ENCODE peak calls at places on chromosomes 2 and 18, in eight cellular contexts. One of them, this sample, is unnamed.

GRCh38 chr2:186617771-186618170 is 27.9 kb downstream of the ITGAV start:
- DNase-seq in AG09319: no peak
- DNase-seq in activated T-helper 1 cell treated with anti-CD3 and anti-CD28 coated beads, Interleukin-2, amount 50 U/mL, for 16 hours: no peak
- DNase-seq in tibial artery: no peak
- DNase-seq in NCI-H510A treated with DMSO at 0.1 percent for 48 hours: no peak
- DNase-seq in fibroblast of lung: no peak
- DNase-seq in HEK293T: no peak
- DNase-seq in KG1: no peak
- DNase-seq in this sample: no peak

GRCh38 chr2:239106971-239107370 is 259.1 kb downstream of the TWIST2 start:
- DNase-seq in AG09319: no peak
- DNase-seq in activated T-helper 1 cell treated with anti-CD3 and anti-CD28 coated beads, Interleukin-2, amount 50 U/mL, for 16 hours: no peak
- DNase-seq in tibial artery: no peak
- DNase-seq in NCI-H510A treated with DMSO at 0.1 percent for 48 hours: no peak
- DNase-seq in fibroblast of lung: no peak
- DNase-seq in HEK293T: no peak
- DNase-seq in KG1: no peak
- DNase-seq in this sample: no peak

GRCh38 chr18:9914334-9914583 is 443 bp downstream of the VAPA start:
- DNase-seq in AG09319: no peak
- DNase-seq in activated T-helper 1 cell treated with anti-CD3 and anti-CD28 coated beads, Interleukin-2, amount 50 U/mL, for 16 hours: no peak
- DNase-seq in tibial artery: no peak
- DNase-seq in NCI-H510A treated with DMSO at 0.1 percent for 48 hours: no peak
- DNase-seq in fibroblast of lung: no peak
- DNase-seq in HEK293T: peak; percentile 32
- DNase-seq in KG1: no peak
- DNase-seq in this sample: no peak

GRCh38 chr2:120218181-120218580 is 5.0 kb downstream of the TMEM185B start:
- DNase-seq in AG09319: no peak
- DNase-seq in activated T-helper 1 cell treated with anti-CD3 and anti-CD28 coated beads, Interleukin-2, amount 50 U/mL, for 16 hours: no peak
- DNase-seq in tibial artery: no peak
- DNase-seq in NCI-H510A treated with DMSO at 0.1 percent for 48 hours: no peak
- DNase-seq in fibroblast of lung: no peak
- DNase-seq in HEK293T: no peak
- DNase-seq in KG1: no peak
- DNase-seq in this sample: no peak

GRCh38 chr2:174364628-174365027 is 29.9 kb downstream of the SP9 start:
- DNase-seq in AG09319: no peak
- DNase-seq in activated T-helper 1 cell treated with anti-CD3 and anti-CD28 coated beads, Interleukin-2, amount 50 U/mL, for 16 hours: no peak
- DNase-seq in tibial artery: no peak
- DNase-seq in NCI-H510A treated with DMSO at 0.1 percent for 48 hours: no peak
- DNase-seq in fibroblast of lung: no peak
- DNase-seq in HEK293T: no peak
- DNase-seq in KG1: no peak
- DNase-seq in this sample: no peak

GRCh38 chr2:212288308-212288707 is 250.3 kb downstream of the ERBB4 start:
- DNase-seq in AG09319: no peak
- DNase-seq in activated T-helper 1 cell treated with anti-CD3 and anti-CD28 coated beads, Interleukin-2, amount 50 U/mL, for 16 hours: no peak
- DNase-seq in tibial artery: no peak
- DNase-seq in NCI-H510A treated with DMSO at 0.1 percent for 48 hours: no peak
- DNase-seq in fibroblast of lung: no peak
- DNase-seq in HEK293T: no peak
- DNase-seq in KG1: no peak
- DNase-seq in this sample: no peak

GRCh38 chr2:105857076-105857740 is 112.5 kb downstream of the NCK2 start:
- DNase-seq in AG09319: no peak
- DNase-seq in activated T-helper 1 cell treated with anti-CD3 and anti-CD28 coated beads, Interleukin-2, amount 50 U/mL, for 16 hours: no peak
- DNase-seq in tibial artery: no peak
- DNase-seq in NCI-H510A treated with DMSO at 0.1 percent for 48 hours: no peak
- DNase-seq in fibroblast of lung: no peak
- DNase-seq in HEK293T: no peak
- DNase-seq in KG1: no peak
- DNase-seq in this sample: no peak

GRCh38 chr18:48453330-48454063 is 44.3 kb upstream of the ZBTB7C start:
- DNase-seq in AG09319: no peak
- DNase-seq in activated T-helper 1 cell treated with anti-CD3 and anti-CD28 coated beads, Interleukin-2, amount 50 U/mL, for 16 hours: no peak
- DNase-seq in tibial artery: no peak
- DNase-seq in NCI-H510A treated with DMSO at 0.1 percent for 48 hours: no peak
- DNase-seq in fibroblast of lung: no peak
- DNase-seq in HEK293T: no peak
- DNase-seq in KG1: no peak
- DNase-seq in this sample: no peak

GRCh38 chr2:236318401-236318800 is 54.2 kb upstream of the ASB18 start:
- DNase-seq in AG09319: no peak
- DNase-seq in activated T-helper 1 cell treated with anti-CD3 and anti-CD28 coated beads, Interleukin-2, amount 50 U/mL, for 16 hours: no peak
- DNase-seq in tibial artery: no peak
- DNase-seq in NCI-H510A treated with DMSO at 0.1 percent for 48 hours: no peak
- DNase-seq in fibroblast of lung: no peak
- DNase-seq in HEK293T: no peak
- DNase-seq in KG1: no peak
- DNase-seq in this sample: no peak

GRCh38 chr2:124678043-124678442 is 653.0 kb downstream of the CNTNAP5 start:
- DNase-seq in AG09319: no peak
- DNase-seq in activated T-helper 1 cell treated with anti-CD3 and anti-CD28 coated beads, Interleukin-2, amount 50 U/mL, for 16 hours: no peak
- DNase-seq in tibial artery: no peak
- DNase-seq in NCI-H510A treated with DMSO at 0.1 percent for 48 hours: no peak
- DNase-seq in fibroblast of lung: no peak
- DNase-seq in HEK293T: no peak
- DNase-seq in KG1: no peak
- DNase-seq in this sample: no peak

GRCh38 chr2:221572180-221572820 is at the start of gene EPHA4:
- DNase-seq in AG09319: peak; percentile 80
- DNase-seq in activated T-helper 1 cell treated with anti-CD3 and anti-CD28 coated beads, Interleukin-2, amount 50 U/mL, for 16 hours: peak; percentile 68
- DNase-seq in tibial artery: peak; percentile 82
- DNase-seq in NCI-H510A treated with DMSO at 0.1 percent for 48 hours: peak; percentile 79
- DNase-seq in fibroblast of lung: peak; percentile 91
- DNase-seq in HEK293T: peak; percentile 91
- DNase-seq in KG1: peak; percentile 41
- DNase-seq in this sample: peak; percentile 86

GRCh38 chr2:96839875-96840850 is 3.7 kb downstream of the ANKRD23 start:
- DNase-seq in AG09319: no peak
- DNase-seq in activated T-helper 1 cell treated with anti-CD3 and anti-CD28 coated beads, Interleukin-2, amount 50 U/mL, for 16 hours: no peak
- DNase-seq in tibial artery: no peak
- DNase-seq in NCI-H510A treated with DMSO at 0.1 percent for 48 hours: no peak
- DNase-seq in fibroblast of lung: no peak
- DNase-seq in HEK293T: no peak
- DNase-seq in KG1: no peak
- DNase-seq in this sample: no peak

This sample was measured in BE2C.